ENCODE peak calls at places on chromosomes 1 and 21, in four cellular contexts. X, Z, G and O are unnamed samples. For H3K27me3, the result is how much of the 10 kb centered on the place peaks cover.

GRCh38 chr1:93694039-93694438 is 12.4 kb upstream of the BCAR3 start:
- DNase-seq in Z (no peak), G (no peak), X (peak), O (peak)

GRCh38 chr1:181086926-181087325 is 1.6 kb upstream of the IER5 start:
- DNase-seq in Z (peak), G (peak), X (peak), O (peak)

GRCh38 chr1:1877852-1878436 is 12.9 kb downstream of the GNB1 start:
- DNase-seq in Z (no peak), X (no peak), G (no peak), O (no peak)

GRCh38 chr1:214280386-214281029 is 451 bp upstream of the SMYD2 start:
- DNase-seq in G (peak), Z (peak), X (peak), O (peak)

GRCh38 chr1:87393437-87394085 is 64.9 kb downstream of the LMO4 start:
- DNase-seq in X (no peak), Z (no peak), G (no peak), O (no peak)

GRCh38 chr1:20087668-20088067 is 17.7 kb downstream of the PLA2G5 start:
- DNase-seq in X (peak), Z (no peak), G (no peak), O (no peak)

GRCh38 chr21:37862536-37862935 is 53.7 kb downstream of the KCNJ6 start:
- DNase-seq in X (peak), Z (peak), G (peak), O (peak)

GRCh38 chr1:203306970-203307541 is 1.7 kb downstream of the BTG2 start:
- DNase-seq in Z (no peak), X (no peak), G (no peak), O (no peak)

DNA sequence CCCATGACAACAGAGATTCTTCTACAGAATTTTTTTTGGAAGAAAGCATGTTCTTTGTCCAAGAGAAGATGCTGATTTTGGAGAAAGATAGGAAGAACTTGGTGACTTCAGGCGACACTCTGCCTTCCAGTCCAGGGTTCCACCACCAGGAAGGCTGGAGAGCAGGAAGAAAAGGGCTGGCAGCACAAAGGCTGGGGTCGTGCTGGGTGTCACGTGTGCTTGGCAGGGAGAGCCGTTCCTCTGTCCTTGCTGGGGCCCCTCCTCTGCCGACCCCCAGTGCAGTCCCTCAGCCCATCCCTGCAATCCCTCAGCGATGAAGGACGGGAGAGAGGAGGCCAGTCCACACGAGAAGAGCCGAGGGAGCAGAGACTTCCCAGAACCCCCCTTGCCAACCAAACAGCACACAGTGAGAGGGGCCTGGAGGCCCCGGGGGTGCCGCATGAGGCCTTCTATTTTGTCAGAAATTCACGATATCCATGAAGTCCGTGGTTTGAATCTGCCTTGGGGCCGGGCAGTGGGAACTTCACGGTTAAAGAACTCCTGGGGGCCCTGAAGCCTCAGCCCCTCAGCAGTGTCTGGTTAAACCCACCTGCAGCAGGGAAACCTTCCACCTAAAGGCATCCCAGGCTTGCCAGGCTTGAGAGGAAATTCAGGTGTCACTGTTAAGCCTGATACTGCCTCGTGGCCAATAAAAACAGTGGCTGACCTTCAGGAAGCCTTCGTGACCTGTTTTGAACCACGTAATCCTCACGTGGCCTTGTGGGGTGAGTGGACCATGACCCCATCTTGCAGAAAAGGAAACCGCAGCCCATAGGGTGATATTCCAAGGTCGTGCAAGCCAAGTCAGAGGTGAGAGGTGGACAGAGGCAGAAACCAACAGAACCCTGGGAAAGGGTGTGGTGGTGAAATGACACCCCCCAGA is 3.4 kb downstream of the KRTAP10-12 start:
- DNase-seq in G (no peak), X (no peak), Z (no peak), O (no peak)
- H3K27me3 ChIP-seq in G (half or more), X (under half), Z (half or more), O (under half)

GRCh38 chr1:47441450-47442106 is 3.7 kb downstream of the FOXD2 start:
- DNase-seq in G (no peak), Z (no peak), X (no peak), O (no peak)
- H3K27me3 ChIP-seq in G (half or more), Z (half or more), X (under half), O (half or more)

GRCh38 chr1:201305815-201306214 is 22.5 kb downstream of the PKP1 start:
- DNase-seq in X (no peak), Z (no peak), G (no peak), O (no peak)
- H3K27me3 ChIP-seq in X (under half), Z (under half), G (half or more), O (under half)

GRCh38 chr21:31370281-31370892 is 26.3 kb upstream of the TIAM1 start:
- DNase-seq in G (no peak), Z (no peak), X (no peak), O (no peak)
- H3K27me3 ChIP-seq in G (under half), Z (under half), X (under half), O (under half)

GRCh38 chr1:151815716-151816327 is 10.6 kb upstream of the LINGO4 start:
- DNase-seq in X (no peak), Z (no peak), G (no peak), O (no peak)
- H3K27me3 ChIP-seq in X (under half), Z (under half), G (half or more), O (under half)

GRCh38 chr1:23419180-23419579 is 5.4 kb downstream of the TCEA3 start:
- DNase-seq in X (no peak), G (no peak), Z (no peak), O (no peak)
- H3K27me3 ChIP-seq in X (under half), G (under half), Z (under half), O (under half)

GRCh38 chr1:37767488-37767887 is 2.6 kb upstream of the EPHA10 start:
- DNase-seq in G (no peak), Z (no peak), X (no peak), O (no peak)
- H3K27me3 ChIP-seq in G (under half), Z (half or more), X (half or more), O (under half)

GRCh38 chr1:6175411-6175828 is 4.7 kb downstream of the CHD5 start:
- DNase-seq in Z (no peak), X (no peak), G (no peak), O (no peak)
- H3K27me3 ChIP-seq in Z (half or more), X (under half), G (under half), O (under half)

GRCh38 chr1:167331650-167332049 is 111.0 kb downstream of the POU2F1 start:
- DNase-seq in X (no peak), G (no peak), Z (no peak), O (no peak)

GRCh38 chr1:167333703-167334102 is 113.0 kb downstream of the POU2F1 start:
- DNase-seq in X (no peak), Z (no peak), G (no peak), O (no peak)

GRCh38 chr1:167330601-167331293 is 110.1 kb downstream of the POU2F1 start:
- DNase-seq in Z (no peak), X (no peak), G (no peak), O (no peak)

GRCh38 chr1:167333114-167333513 is 112.4 kb downstream of the POU2F1 start:
- DNase-seq in X (no peak), G (no peak), Z (no peak), O (no peak)

DNA sequence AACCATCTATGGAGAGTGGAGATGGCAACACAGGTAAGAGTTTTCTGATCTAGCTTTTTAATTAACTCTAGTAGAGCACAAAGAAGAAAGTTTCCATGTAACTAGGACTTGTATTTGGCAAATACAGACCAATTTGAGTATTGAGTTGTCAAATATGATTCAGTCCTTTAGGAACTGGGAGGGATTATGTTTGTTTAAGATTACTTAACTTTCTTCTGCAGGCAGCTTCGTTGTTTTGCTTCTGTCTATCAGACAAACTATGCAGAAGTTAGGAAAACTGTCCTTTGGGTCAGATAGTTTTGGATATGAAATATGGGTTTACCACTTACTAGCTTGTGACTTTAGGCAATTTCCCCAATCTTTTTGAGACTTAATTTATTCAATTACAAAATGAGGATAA is 111.8 kb downstream of the POU2F1 start:
- DNase-seq in G (peak), Z (peak), X (peak), O (peak)
- H3K27me3 ChIP-seq in G (under half), Z (under half), X (under half), O (under half)